ENCODE peak calls at places on chromosome X, in five cellular contexts. Q is endothelial cell; E is OCI-LY7; I is heart right ventricle; A is stimulated activated CD8-positive, alpha-beta memory T cell treated with anti-CD3 and anti-CD28 coated beads, Interleukin-12 subunit alpha, Interleukin-12 subunit beta, amount 100 ng/mL, for 1 hour. F is an unnamed sample.

GRCh38 chrX:115560211-115560977 is 580 bp upstream of the PLS3 start:
- DNase-seq in E (no peak), Q (no peak), A (no peak), I (no peak), F (no peak)

GRCh38 chrX:74461384-74461783 is 40.1 kb downstream of the SLC16A2 start:
- DNase-seq in A (no peak), E (no peak), Q (no peak), I (no peak), F (no peak)

GRCh38 chrX:9434151-9434550 is 30.7 kb upstream of the TBL1X start:
- DNase-seq in I (no peak), E (no peak), A (no peak), Q (no peak), F (no peak)

GRCh38 chrX:1673337-1673736 is 58.5 kb downstream of the ASMT start:
- DNase-seq in E (peak), Q (peak), I (no peak), A (no peak), F (peak)

GRCh38 chrX:129347291-129347690 is 176.0 kb downstream of the SMARCA1 start:
- DNase-seq in E (peak), Q (no peak), A (no peak), I (no peak), F (no peak)

GRCh38 chrX:22234380-22234779 is 38.3 kb upstream of the CBLL2 start:
- DNase-seq in I (no peak), A (no peak), Q (no peak), E (no peak), F (no peak)

GRCh38 chrX:72026341-72027023 is 105.2 kb downstream of the RTL5 start:
- DNase-seq in I (no peak), E (no peak), Q (no peak), A (no peak), F (no peak)

GRCh38 chrX:127877358-127877757 is 174.8 kb downstream of the ACTRT1 start:
- DNase-seq in A (no peak), E (no peak), Q (no peak), I (no peak), F (no peak)

GRCh38 chrX:9681422-9681821 is 84.2 kb downstream of the GPR143 start:
- DNase-seq in E (no peak), A (no peak), I (no peak), Q (no peak), F (no peak)

GRCh38 chrX:13339607-13340006 is 19.8 kb upstream of the ATXN3L start:
- DNase-seq in A (no peak), I (no peak), Q (no peak), E (no peak), F (no peak)

GRCh38 chrX:145002776-145003175 is 244.5 kb upstream of the SPANXN1 start:
- DNase-seq in Q (no peak), I (no peak), E (no peak), A (no peak), F (no peak)

GRCh38 chrX:51891245-51891644 is 2.2 kb upstream of the MAGED1 start:
- DNase-seq in Q (no peak), E (no peak), A (no peak), I (no peak), F (no peak)

GRCh38 chrX:39857780-39858179 is 240.0 kb downstream of the BCOR start:
- DNase-seq in A (no peak), I (no peak), E (no peak), Q (no peak), F (no peak)

GRCh38 chrX:46979340-46979739 is 67.1 kb downstream of the JADE3 start:
- DNase-seq in A (no peak), E (no peak), Q (no peak), I (no peak), F (no peak)

F was measured in naive thymus-derived CD8-positive, alpha-beta T cell.